ENCODE peak calls at places on chromosomes 4 and X, in four cellular contexts. U is skeletal muscle cell; P is CD8-positive, alpha-beta memory T cell; Y is CD4-positive, alpha-beta memory T cell. S is an unnamed sample.

GRCh38 chr4:10438924-10439323 is 18.3 kb downstream of the ZNF518B start:
- DNase-seq in U (no peak), P (no peak), Y (no peak), S (no peak)

GRCh38 chrX:124033821-124034220 is 72.3 kb downstream of the STAG2 start:
- DNase-seq in U (no peak), P (no peak), Y (no peak), S (no peak)

GRCh38 chr4:177119693-177120092 is 190.0 kb upstream of the NEIL3 start:
- DNase-seq in U (no peak), P (no peak), Y (no peak), S (no peak)

GRCh38 chr4:137387924-137388323 is 144.4 kb downstream of the PCDH18 start:
- DNase-seq in U (peak; percentile 78), P (no peak), Y (no peak), S (no peak)

GRCh38 chr4:10006236-10006603 is 15.1 kb downstream of the SLC2A9 start:
- DNase-seq in U (peak; percentile 71), P (no peak), Y (no peak), S (no peak)

GRCh38 chrX:45497290-45497689 is 296.6 kb upstream of the DIPK2B start:
- DNase-seq in U (no peak), P (no peak), Y (no peak), S (no peak)

GRCh38 chr4:169208516-169208915 is 62.2 kb downstream of the SH3RF1 start:
- DNase-seq in U (no peak), P (no peak), Y (no peak), S (no peak)

GRCh38 chr4:24662065-24662464 is 77.7 kb upstream of the DHX15 start:
- DNase-seq in U (no peak), P (no peak), Y (no peak), S (no peak)

GRCh38 chr4:84855774-84856173 is 110.7 kb downstream of the WDFY3 start:
- DNase-seq in U (no peak), P (no peak), Y (no peak), S (no peak)
- H3K4me3 ChIP-seq in U (no peak overlapping the region), P (no peak overlapping the region), Y (no peak overlapping the region), S (no peak overlapping the region)

GRCh38 chr4:61520176-61520575 is 320.1 kb downstream of the ADGRL3 start:
- DNase-seq in U (no peak), P (no peak), Y (no peak), S (no peak)

GRCh38 chr4:61514991-61515390 is 314.9 kb downstream of the ADGRL3 start:
- DNase-seq in U (no peak), P (no peak), Y (no peak), S (no peak)

GRCh38 chr4:61520688-61521160 is 320.6 kb downstream of the ADGRL3 start:
- DNase-seq in U (peak; percentile 36), P (no peak), Y (no peak), S (no peak)

GRCh38 chr4:61521451-61521850 is 321.3 kb downstream of the ADGRL3 start:
- DNase-seq in U (no peak), P (no peak), Y (no peak), S (no peak)

DNA sequence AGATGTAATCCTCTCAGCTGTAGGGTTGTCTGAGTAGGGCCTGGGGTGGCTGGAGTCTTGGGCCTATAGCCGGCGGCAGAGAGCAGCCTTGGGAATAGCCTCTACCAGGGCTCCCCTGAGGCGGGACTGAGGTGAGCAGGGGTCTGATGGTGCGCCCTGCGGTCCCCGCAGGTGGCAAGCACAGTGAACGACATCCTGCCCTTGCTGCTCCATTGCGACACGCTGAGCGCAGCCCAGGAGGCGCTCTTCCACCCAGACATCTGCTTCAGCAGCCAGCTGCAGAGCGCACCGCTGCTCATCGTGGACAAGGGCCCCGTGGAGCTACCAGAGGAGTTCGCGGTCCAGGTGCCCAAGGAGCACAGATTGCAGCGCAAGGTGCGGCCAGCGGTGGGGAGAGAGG is 317.0 kb downstream of the ADGRL3 start:
- DNase-seq in U (no peak), P (no peak), Y (no peak), S (no peak)
- H3K4me3 ChIP-seq in U (no peak overlapping the region), P (no peak overlapping the region), Y (no peak overlapping the region), S (no peak overlapping the region)

GRCh38 chr4:145679991-145680455 is at the start of gene C4orf51:
- DNase-seq in U (peak; percentile 15), P (no peak), Y (no peak), S (no peak)
- H3K4me3 ChIP-seq in U (no peak within 1 kb of the TSS), P (no peak within 1 kb of the TSS), Y (no peak within 1 kb of the TSS), S (no peak within 1 kb of the TSS)

GRCh38 chr4:2745981-2746806 is 9.9 kb downstream of the TNIP2 start:
- DNase-seq in U (no peak), P (no peak), Y (peak; percentile 80), S (peak; percentile 94)

GRCh38 chr4:2743518-2744445 is 12.4 kb downstream of the TNIP2 start:
- DNase-seq in U (no peak), P (no peak), Y (no peak), S (peak; percentile 12)

GRCh38 chr4:2745516-2745915 is 10.6 kb downstream of the TNIP2 start:
- DNase-seq in U (no peak), P (no peak), Y (no peak), S (no peak)

GRCh38 chr4:2742823-2743517 is 13.2 kb downstream of the TNIP2 start:
- DNase-seq in U (no peak), P (no peak), Y (no peak), S (no peak)

GRCh38 chr4:2744576-2745270 is 11.4 kb downstream of the TNIP2 start:
- DNase-seq in U (no peak), P (no peak), Y (no peak), S (no peak)
- H3K4me3 ChIP-seq in U (no peak overlapping the region), P (no peak overlapping the region), Y (no peak overlapping the region), S (no peak overlapping the region)

GRCh38 chrX:13015536-13016236 is 28.7 kb downstream of the FAM9C start:
- DNase-seq in U (no peak), P (no peak), Y (no peak), S (no peak)
- H3K4me3 ChIP-seq in U (no peak overlapping the region), P (no peak overlapping the region), Y (no peak overlapping the region), S (no peak overlapping the region)

GRCh38 chrX:134241960-134242619 is 5.1 kb downstream of the CCDC160 start:
- DNase-seq in U (no peak), P (no peak), Y (no peak), S (no peak)
- H3K4me3 ChIP-seq in U (no peak overlapping the region), P (no peak overlapping the region), Y (no peak overlapping the region), S (no peak overlapping the region)

GRCh38 chr4:8268901-8269534 is 536 bp upstream of the HTRA3 start:
- DNase-seq in U (no peak), P (no peak), Y (no peak), S (no peak)
- H3K4me3 ChIP-seq in U (no peak overlapping the region), P (no peak overlapping the region), Y (no peak overlapping the region), S (no peak overlapping the region)